ENCODE peak calls at places on chromosomes 12 and 14, in eight cellular contexts. Z is T1000; A is GM12865; E is stimulated activated CD8-positive, alpha-beta memory T cell treated with anti-CD3 and anti-CD28 coated beads, Interleukin-7, amount 100 ng/mL, for 4 hours; B is effector memory CD8-positive, alpha-beta T cell; X is naive B cell; O is lung; U is CD4-positive, alpha-beta T cell. K is an unnamed sample.
A peak's percentile ranks its signal among the peaks of the same experiment; 100 is the strongest.

GRCh38 chr14:51939211-51939705 is 50.1 kb upstream of the RTRAF start:
- DNase-seq in Z (no peak), A (no peak), E (no peak), B (no peak), X (no peak), O (no peak), U (no peak), K (no peak)

GRCh38 chr12:80321653-80322052 is 122.4 kb upstream of the PTPRQ start:
- DNase-seq in Z (no peak), A (no peak), E (no peak), B (no peak), X (no peak), O (no peak), U (no peak), K (no peak)

GRCh38 chr12:34398706-34399630 is 376.7 kb downstream of the ALG10 start:
- DNase-seq in Z (no peak), A (no peak), E (no peak), B (no peak), X (no peak), O (peak; percentile 21), U (no peak), K (peak; percentile 16)

GRCh38 chr12:12560587-12561304 is 1.9 kb downstream of the DUSP16 start:
- DNase-seq in Z (no peak), A (peak; percentile 85), E (peak; percentile 36), B (peak; percentile 50), X (peak; percentile 45), O (peak; percentile 72), U (peak; percentile 49), K (peak; percentile 74)

GRCh38 chr14:32074887-32075572 is 2.1 kb upstream of the ARHGAP5 start:
- DNase-seq in Z (no peak), A (no peak), E (no peak), B (no peak), X (no peak), O (no peak), U (no peak), K (no peak)

GRCh38 chr12:51579321-51579850 is 11.6 kb upstream of the SCN8A start:
- DNase-seq in Z (no peak), A (no peak), E (no peak), B (no peak), X (no peak), O (no peak), U (no peak), K (no peak)

GRCh38 chr14:50774542-50775267 is 56.3 kb downstream of the NIN start:
- DNase-seq in Z (no peak), A (no peak), E (no peak), B (no peak), X (no peak), O (no peak), U (no peak), K (no peak)

GRCh38 chr14:65229431-65230286 is 127.3 kb upstream of the MAX start:
- DNase-seq in Z (no peak), A (peak; percentile 57), E (peak; percentile 25), B (peak; percentile 14), X (peak; percentile 35), O (no peak), U (peak; percentile 33), K (peak; percentile 51)

GRCh38 chr12:92955997-92956663 is 27.0 kb upstream of the EEA1 start:
- DNase-seq in Z (no peak), A (no peak), E (no peak), B (no peak), X (no peak), O (no peak), U (no peak), K (no peak)

GRCh38 chr14:43877351-43877900 is 629.7 kb downstream of the FSCB start:
- DNase-seq in Z (no peak), A (no peak), E (no peak), B (no peak), X (no peak), O (no peak), U (no peak), K (no peak)

GRCh38 chr14:96631621-96632362 is 129.6 kb downstream of the PAPOLA start:
- DNase-seq in Z (no peak), A (no peak), E (no peak), B (no peak), X (no peak), O (peak; percentile 16), U (no peak), K (peak; percentile 18)